ENCODE peak calls at places on chromosomes 12 and 14, in seven cellular contexts. E, U, D, Y, J, K and A are unnamed samples.

GRCh38 chr12:100332852-100333251 is 24.0 kb upstream of the SLC17A8 start:
- DNase-seq in E (no peak), J (no peak), Y (no peak), U (no peak), K (no peak), D (no peak), A (no peak)

GRCh38 chr12:67042697-67043131 is 226.4 kb upstream of the CAND1 start:
- DNase-seq in Y (no peak), J (peak; percentile 35), E (peak; percentile 30), U (no peak), K (no peak), D (peak; percentile 34), A (no peak)

GRCh38 chr14:92297818-92298595 is 25.0 kb upstream of the SLC24A4 start:
- DNase-seq in Y (no peak), D (no peak), K (no peak), J (no peak), U (no peak), E (no peak), A (no peak)

GRCh38 chr12:63151061-63151897 is at the start of gene AVPR1A:
- DNase-seq in U (peak; percentile 15), Y (no peak), J (peak; percentile 14), D (peak; percentile 24), K (no peak), E (peak; percentile 82), A (no peak)

GRCh38 chr14:99195602-99196309 is 76.2 kb downstream of the BCL11B start:
- DNase-seq in Y (no peak), K (no peak), U (no peak), E (no peak), J (peak; percentile 31), D (no peak), A (no peak)

GRCh38 chr14:37591941-37592287 is 3.1 kb downstream of the FOXA1 start:
- DNase-seq in J (no peak), D (peak; percentile 43), Y (no peak), U (no peak), E (no peak), K (no peak), A (no peak)

GRCh38 chr14:66635435-66635834 is 127.5 kb downstream of the GPHN start:
- DNase-seq in E (no peak), U (no peak), Y (no peak), K (peak; percentile 29), D (no peak), J (no peak), A (no peak)

GRCh38 chr12:32870716-32871115 is 25.9 kb downstream of the PKP2 start:
- DNase-seq in J (no peak), E (no peak), U (no peak), D (no peak), Y (no peak), K (no peak), A (no peak)

GRCh38 chr14:75022655-75023054 is 19.9 kb downstream of the EIF2B2 start:
- DNase-seq in E (peak; percentile 24), U (peak; percentile 19), D (peak; percentile 48), Y (no peak), K (no peak), J (peak; percentile 8), A (no peak)

GRCh38 chr14:72636871-72637270 is 257.0 kb downstream of the DPF3 start:
- DNase-seq in U (no peak), E (no peak), D (no peak), K (no peak), J (no peak), Y (no peak), A (no peak)

GRCh38 chr12:20366776-20367409 is 1.4 kb upstream of the PDE3A start:
- DNase-seq in K (no peak), Y (no peak), U (no peak), D (no peak), E (no peak), J (no peak), A (no peak)

GRCh38 chr14:60658909-60659585 is 9.8 kb upstream of the SIX1 start:
- DNase-seq in E (no peak), J (no peak), Y (no peak), K (no peak), D (no peak), U (no peak), A (no peak)

GRCh38 chr12:11578461-11578993 is 70.9 kb upstream of the ETV6 start:
- DNase-seq in D (no peak), J (no peak), K (no peak), E (no peak), U (no peak), Y (no peak), A (no peak)

GRCh38 chr12:11779286-11779685 is 129.8 kb downstream of the ETV6 start:
- DNase-seq in E (no peak), U (no peak), D (no peak), Y (no peak), J (peak; percentile 67), K (peak; percentile 94), A (peak; percentile 24)

GRCh38 chr12:32031109-32031508 is 71.9 kb downstream of the RESF1 start:
- DNase-seq in J (no peak), Y (no peak), U (no peak), D (no peak), K (peak; percentile 17), E (no peak), A (no peak)

GRCh38 chr14:104465482-104466390 is 113.8 kb upstream of the C14orf180 start:
- DNase-seq in E (no peak), K (no peak), D (no peak), Y (no peak), U (no peak), J (no peak), A (no peak)

GRCh38 chr14:22427771-22428228 is 161.2 kb downstream of the DAD1 start:
- DNase-seq in D (no peak), E (peak; percentile 55), K (peak; percentile 91), Y (no peak), J (peak; percentile 40), U (peak; percentile 11), A (no peak)

GRCh38 chr14:77027538-77028383 is 747 bp downstream of the IRF2BPL start:
- DNase-seq in K (peak; percentile 71), J (peak; percentile 84), E (peak; percentile 76), U (peak; percentile 41), Y (no peak), D (peak; percentile 58), A (peak; percentile 67)

GRCh38 chr12:118355838-118356237 is 16.9 kb downstream of the TAOK3 start:
- DNase-seq in Y (no peak), K (no peak), U (no peak), E (no peak), J (no peak), D (no peak), A (no peak)

GRCh38 chr14:89221109-89221508 is 195.9 kb downstream of the FOXN3 start:
- DNase-seq in E (no peak), J (peak; percentile 89), D (no peak), Y (peak; percentile 20), U (no peak), K (peak; percentile 73), A (peak; percentile 47)

GRCh38 chr14:97994020-97994531 is 1196.9 kb downstream of the VRK1 start:
- DNase-seq in U (no peak), D (no peak), K (no peak), Y (no peak), J (no peak), E (no peak), A (no peak)

GRCh38 chr12:578743-579449 is 84.3 kb downstream of the NINJ2 start:
- DNase-seq in J (no peak), U (no peak), Y (no peak), K (no peak), E (no peak), D (no peak), A (no peak)

GRCh38 chr12:12333407-12333831 is 16.6 kb downstream of the MANSC1 start:
- DNase-seq in Y (peak; percentile 93), D (no peak), K (peak; percentile 90), J (peak; percentile 77), E (peak; percentile 49), U (no peak), A (no peak)

GRCh38 chr12:31011746-31012567 is 61.7 kb upstream of the DDX11 start:
- DNase-seq in E (peak; percentile 7), J (no peak), Y (no peak), K (no peak), U (no peak), D (peak; percentile 12), A (no peak)

GRCh38 chr14:65332141-65332871 is 80.2 kb upstream of the FUT8 start:
- DNase-seq in E (no peak), U (no peak), D (no peak), Y (no peak), J (no peak), K (no peak), A (no peak)

GRCh38 chr14:71103662-71104484 is 196.6 kb downstream of the PCNX1 start:
- DNase-seq in U (no peak), E (peak; percentile 28), J (peak; percentile 68), Y (peak; percentile 42), K (peak; percentile 86), D (no peak), A (peak; percentile 75)

GRCh38 chr12:57815177-57816000 is 3.1 kb downstream of the AVIL start:
- DNase-seq in U (no peak), J (no peak), D (peak; percentile 57), E (no peak), K (no peak), Y (no peak), A (no peak)
- TF ChIP-seq CTCF in U (no peak), J (peak; percentile 26), D (no peak), E (no peak), K (peak; percentile 12), Y (peak; percentile 21), A (no peak)

GRCh38 chr12:78096909-78097597 is 266.4 kb downstream of the NAV3 start:
- DNase-seq in D (no peak), E (peak; percentile 39), J (peak; percentile 72), K (peak; percentile 75), Y (peak; percentile 26), U (no peak), A (no peak)
- TF ChIP-seq CTCF in D (no peak), E (no peak), J (peak; percentile 26), K (peak; percentile 12), Y (peak; percentile 14), U (no peak), A (no peak)

GRCh38 chr14:68377459-68377858 is 415.4 kb downstream of the ZFP36L1 start:
- DNase-seq in D (no peak), U (peak; percentile 36), J (no peak), K (peak; percentile 62), E (peak; percentile 71), Y (no peak), A (no peak)

GRCh38 chr14:68377056-68377455 is 415.8 kb downstream of the ZFP36L1 start:
- DNase-seq in J (no peak), D (no peak), K (no peak), Y (no peak), U (no peak), E (no peak), A (no peak)

GRCh38 chr14:68376067-68376810 is 416.6 kb downstream of the ZFP36L1 start:
- DNase-seq in Y (no peak), D (no peak), J (peak; percentile 55), U (no peak), K (peak; percentile 60), E (no peak), A (no peak)

GRCh38 chr14:68380304-68380840 is 412.5 kb downstream of the ZFP36L1 start:
- DNase-seq in U (no peak), K (no peak), Y (no peak), E (no peak), J (no peak), D (no peak), A (no peak)

GRCh38 chr14:68379510-68380303 is 413.2 kb downstream of the ZFP36L1 start:
- DNase-seq in K (no peak), D (no peak), U (no peak), Y (no peak), E (no peak), J (no peak), A (no peak)
- TF ChIP-seq CTCF in K (no peak), D (no peak), U (no peak), Y (no peak), E (no peak), J (no peak), A (no peak)

GRCh38 chr12:84982888-84983287 is 53.2 kb downstream of the TSPAN19 start:
- DNase-seq in E (no peak), K (no peak), D (no peak), U (no peak), J (no peak), Y (no peak), A (no peak)
- TF ChIP-seq CTCF in E (no peak), K (no peak), D (no peak), U (no peak), J (no peak), Y (no peak), A (no peak)